ENCODE peak calls at places on chromosomes 6 and 20, in nine cellular contexts. One of them, this sample, is unnamed.

GRCh38 chr20:62219992-62220665 is at the start of gene HRH3:
- DNase-seq in GM12865: peak; percentile 20
- DNase-seq in RWPE2: no peak
- DNase-seq in fibroblast of lung: no peak
- DNase-seq in mucosa of descending colon: peak; percentile 29
- DNase-seq in ovary: peak; percentile 44
- DNase-seq in K562: peak; percentile 96
- DNase-seq in heart left ventricle: no peak
- DNase-seq in A549: no peak
- DNase-seq in this sample: no peak

GRCh38 chr20:50558483-50558925 is 48.3 kb downstream of the PTPN1 start:
- DNase-seq in heart left ventricle: no peak
- DNase-seq in RWPE2: no peak
- DNase-seq in A549: peak; percentile 71
- DNase-seq in mucosa of descending colon: no peak
- DNase-seq in fibroblast of lung: peak; percentile 72
- DNase-seq in GM12865: no peak
- DNase-seq in K562: peak; percentile 63
- DNase-seq in ovary: no peak
- DNase-seq in this sample: peak; percentile 85

GRCh38 chr20:10179574-10180298 is 38.9 kb upstream of the SNAP25 start:
- DNase-seq in heart left ventricle: no peak
- DNase-seq in ovary: no peak
- DNase-seq in A549: peak; percentile 49
- DNase-seq in fibroblast of lung: peak; percentile 35
- DNase-seq in RWPE2: no peak
- DNase-seq in K562: no peak
- DNase-seq in GM12865: no peak
- DNase-seq in mucosa of descending colon: no peak
- DNase-seq in this sample: no peak

GRCh38 chr6:13441778-13442177 is 45.6 kb downstream of the GFOD1 start:
- DNase-seq in fibroblast of lung: no peak
- DNase-seq in heart left ventricle: no peak
- DNase-seq in GM12865: no peak
- DNase-seq in ovary: no peak
- DNase-seq in K562: no peak
- DNase-seq in A549: no peak
- DNase-seq in RWPE2: no peak
- DNase-seq in mucosa of descending colon: no peak
- DNase-seq in this sample: no peak

GRCh38 chr6:160202411-160202810 is 56.2 kb downstream of the SLC22A2 start:
- DNase-seq in GM12865: no peak
- DNase-seq in RWPE2: no peak
- DNase-seq in mucosa of descending colon: no peak
- DNase-seq in K562: no peak
- DNase-seq in ovary: no peak
- DNase-seq in A549: no peak
- DNase-seq in heart left ventricle: no peak
- DNase-seq in fibroblast of lung: no peak
- DNase-seq in this sample: no peak

GRCh38 chr20:19492937-19493336 is 265.1 kb upstream of the RIN2 start:
- DNase-seq in fibroblast of lung: no peak
- DNase-seq in GM12865: no peak
- DNase-seq in ovary: no peak
- DNase-seq in K562: no peak
- DNase-seq in mucosa of descending colon: no peak
- DNase-seq in RWPE2: no peak
- DNase-seq in heart left ventricle: no peak
- DNase-seq in A549: no peak
- DNase-seq in this sample: no peak

GRCh38 chr6:167415441-167415961 is 90.6 kb downstream of the TTLL2 start:
- DNase-seq in K562: no peak
- DNase-seq in ovary: no peak
- DNase-seq in GM12865: no peak
- DNase-seq in RWPE2: no peak
- DNase-seq in heart left ventricle: no peak
- DNase-seq in fibroblast of lung: no peak
- DNase-seq in A549: no peak
- DNase-seq in mucosa of descending colon: no peak
- DNase-seq in this sample: no peak

GRCh38 chr20:47679462-47679861 is 105.8 kb downstream of the SULF2 start:
- DNase-seq in mucosa of descending colon: no peak
- DNase-seq in heart left ventricle: no peak
- DNase-seq in ovary: no peak
- DNase-seq in RWPE2: peak; percentile 75
- DNase-seq in fibroblast of lung: no peak
- DNase-seq in K562: no peak
- DNase-seq in GM12865: no peak
- DNase-seq in A549: no peak
- DNase-seq in this sample: no peak

GRCh38 chr20:57530327-57530981 is 5.5 kb upstream of the CTCFL start:
- DNase-seq in mucosa of descending colon: peak; percentile 14
- DNase-seq in ovary: no peak
- DNase-seq in fibroblast of lung: no peak
- DNase-seq in heart left ventricle: no peak
- DNase-seq in GM12865: no peak
- DNase-seq in A549: no peak
- DNase-seq in K562: no peak
- DNase-seq in RWPE2: no peak
- DNase-seq in this sample: no peak

GRCh38 chr6:139308284-139308916 is 16.6 kb upstream of the TXLNB start:
- DNase-seq in ovary: no peak
- DNase-seq in fibroblast of lung: no peak
- DNase-seq in RWPE2: no peak
- DNase-seq in mucosa of descending colon: no peak
- DNase-seq in A549: no peak
- DNase-seq in GM12865: no peak
- DNase-seq in K562: no peak
- DNase-seq in heart left ventricle: no peak
- DNase-seq in this sample: no peak

GRCh38 chr6:155050311-155050710 is 55.2 kb downstream of the TIAM2 start:
- DNase-seq in fibroblast of lung: peak; percentile 7
- DNase-seq in A549: no peak
- DNase-seq in ovary: no peak
- DNase-seq in GM12865: peak; percentile 74
- DNase-seq in heart left ventricle: no peak
- DNase-seq in mucosa of descending colon: no peak
- DNase-seq in K562: no peak
- DNase-seq in RWPE2: no peak
- DNase-seq in this sample: peak; percentile 61

GRCh38 chr20:47927385-47927851 is 142.1 kb upstream of the SULF2 start:
- DNase-seq in heart left ventricle: no peak
- DNase-seq in A549: no peak
- DNase-seq in ovary: no peak
- DNase-seq in K562: no peak
- DNase-seq in fibroblast of lung: peak; percentile 7
- DNase-seq in RWPE2: peak; percentile 100
- DNase-seq in mucosa of descending colon: no peak
- DNase-seq in GM12865: no peak
- DNase-seq in this sample: peak; percentile 10

GRCh38 chr6:126440923-126441322 is 101.0 kb downstream of the CENPW start:
- DNase-seq in fibroblast of lung: no peak
- DNase-seq in heart left ventricle: no peak
- DNase-seq in ovary: no peak
- DNase-seq in mucosa of descending colon: no peak
- DNase-seq in K562: no peak
- DNase-seq in RWPE2: no peak
- DNase-seq in GM12865: peak; percentile 3
- DNase-seq in A549: no peak
- DNase-seq in this sample: no peak

GRCh38 chr6:11317885-11318771 is 85.7 kb upstream of the NEDD9 start:
- DNase-seq in K562: no peak
- DNase-seq in heart left ventricle: peak; percentile 79
- DNase-seq in fibroblast of lung: peak; percentile 91
- DNase-seq in mucosa of descending colon: peak; percentile 79
- DNase-seq in RWPE2: peak; percentile 87
- DNase-seq in GM12865: peak; percentile 73
- DNase-seq in ovary: peak; percentile 30
- DNase-seq in A549: peak; percentile 96
- DNase-seq in this sample: peak; percentile 100

GRCh38 chr6:53492860-53493634 is 51.9 kb downstream of the GCLC start:
- DNase-seq in K562: peak; percentile 40
- DNase-seq in heart left ventricle: no peak
- DNase-seq in A549: peak; percentile 74
- DNase-seq in GM12865: peak; percentile 37
- DNase-seq in mucosa of descending colon: no peak
- DNase-seq in fibroblast of lung: peak; percentile 77
- DNase-seq in RWPE2: no peak
- DNase-seq in ovary: no peak
- DNase-seq in this sample: peak; percentile 71
- H3K4me3 ChIP-seq in K562: no peak overlapping the region
- H3K4me3 ChIP-seq in heart left ventricle: no peak overlapping the region
- H3K4me3 ChIP-seq in A549: peak overlapping the region; percentile 40
- H3K4me3 ChIP-seq in GM12865: no peak overlapping the region
- H3K4me3 ChIP-seq in mucosa of descending colon: no peak overlapping the region
- H3K4me3 ChIP-seq in fibroblast of lung: peak overlapping the region; percentile 28
- H3K4me3 ChIP-seq in RWPE2: no peak overlapping the region
- H3K4me3 ChIP-seq in ovary: no peak overlapping the region
- H3K4me3 ChIP-seq in this sample: peak overlapping the region; percentile 6

GRCh38 chr6:107132330-107132954 is 17.1 kb upstream of the BEND3 start:
- DNase-seq in GM12865: peak; percentile 43
- DNase-seq in mucosa of descending colon: peak; percentile 58
- DNase-seq in fibroblast of lung: peak; percentile 45
- DNase-seq in A549: peak; percentile 33
- DNase-seq in heart left ventricle: no peak
- DNase-seq in ovary: no peak
- DNase-seq in RWPE2: no peak
- DNase-seq in K562: no peak
- DNase-seq in this sample: peak; percentile 56
- TF ChIP-seq CTCF in GM12865: peak; percentile 34
- TF ChIP-seq CTCF in mucosa of descending colon: no peak
- TF ChIP-seq CTCF in fibroblast of lung: peak; percentile 60
- TF ChIP-seq CTCF in A549: peak; percentile 45
- TF ChIP-seq CTCF in heart left ventricle: no peak
- TF ChIP-seq CTCF in ovary: peak; percentile 29
- TF ChIP-seq CTCF in RWPE2: peak; percentile 78
- TF ChIP-seq CTCF in K562: peak; percentile 35
- TF ChIP-seq CTCF in this sample: peak; percentile 38

GRCh38 chr6:84770521-84770920 is 6.1 kb upstream of the TBX18 start:
- DNase-seq in heart left ventricle: no peak
- DNase-seq in mucosa of descending colon: no peak
- DNase-seq in ovary: no peak
- DNase-seq in K562: no peak
- DNase-seq in fibroblast of lung: no peak
- DNase-seq in GM12865: no peak
- DNase-seq in RWPE2: no peak
- DNase-seq in A549: no peak
- DNase-seq in this sample: no peak

GRCh38 chr6:84767591-84768201 is 3.3 kb upstream of the TBX18 start:
- DNase-seq in heart left ventricle: no peak
- DNase-seq in GM12865: no peak
- DNase-seq in ovary: no peak
- DNase-seq in K562: no peak
- DNase-seq in RWPE2: no peak
- DNase-seq in fibroblast of lung: no peak
- DNase-seq in A549: no peak
- DNase-seq in mucosa of descending colon: no peak
- DNase-seq in this sample: no peak

GRCh38 chr6:84766796-84767590 is 2.6 kb upstream of the TBX18 start:
- DNase-seq in heart left ventricle: peak; percentile 33
- DNase-seq in mucosa of descending colon: no peak
- DNase-seq in GM12865: no peak
- DNase-seq in RWPE2: no peak
- DNase-seq in ovary: no peak
- DNase-seq in K562: no peak
- DNase-seq in fibroblast of lung: no peak
- DNase-seq in A549: no peak
- DNase-seq in this sample: no peak

GRCh38 chr6:84769247-84769646 is 4.8 kb upstream of the TBX18 start:
- DNase-seq in mucosa of descending colon: no peak
- DNase-seq in A549: peak; percentile 48
- DNase-seq in K562: no peak
- DNase-seq in fibroblast of lung: no peak
- DNase-seq in heart left ventricle: no peak
- DNase-seq in GM12865: no peak
- DNase-seq in ovary: no peak
- DNase-seq in RWPE2: no peak
- DNase-seq in this sample: peak; percentile 46

DNA sequence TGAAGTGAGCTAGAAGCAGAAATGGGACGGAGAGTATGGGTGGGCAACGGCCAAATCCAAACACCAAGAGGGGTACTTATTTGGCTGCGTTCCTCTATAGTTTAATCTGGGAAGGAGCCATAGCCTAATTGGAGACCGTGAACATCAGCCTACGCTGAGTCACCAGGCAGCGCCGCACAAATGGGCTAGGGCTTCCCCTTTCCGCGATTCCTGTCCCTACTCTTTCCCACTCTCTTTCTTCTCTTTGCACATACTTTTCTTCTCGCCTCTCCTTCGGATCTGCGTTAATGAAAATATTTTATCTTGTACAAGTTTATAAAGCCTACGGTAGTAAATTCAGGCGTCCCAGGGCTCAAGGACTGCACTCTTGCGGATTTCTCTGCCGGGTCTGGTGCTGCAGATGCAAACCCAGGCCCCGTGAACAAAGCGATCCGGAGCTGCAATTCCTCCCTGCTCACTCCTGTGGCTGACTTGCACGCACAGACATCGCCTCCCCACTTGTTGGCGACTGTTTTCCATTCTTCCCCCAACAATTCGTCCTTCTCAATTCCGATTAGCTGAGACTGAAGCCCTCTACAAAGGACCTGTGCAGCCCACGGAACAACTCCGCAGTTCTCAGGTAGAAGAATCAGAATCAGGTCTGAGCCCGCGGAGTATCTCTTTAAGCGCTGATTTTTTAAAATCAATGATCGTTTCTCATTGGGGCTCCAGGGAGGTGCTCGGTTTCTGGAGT is 4.2 kb upstream of the TBX18 start:
- DNase-seq in GM12865: no peak
- DNase-seq in K562: no peak
- DNase-seq in mucosa of descending colon: no peak
- DNase-seq in fibroblast of lung: no peak
- DNase-seq in RWPE2: no peak
- DNase-seq in heart left ventricle: peak; percentile 28
- DNase-seq in ovary: no peak
- DNase-seq in A549: peak; percentile 71
- DNase-seq in this sample: peak; percentile 75
- H3K4me3 ChIP-seq in GM12865: no peak overlapping the region
- H3K4me3 ChIP-seq in K562: peak overlapping the region; percentile 14
- H3K4me3 ChIP-seq in mucosa of descending colon: no peak overlapping the region
- H3K4me3 ChIP-seq in fibroblast of lung: peak overlapping the region; percentile 12
- H3K4me3 ChIP-seq in RWPE2: no peak overlapping the region
- H3K4me3 ChIP-seq in heart left ventricle: peak overlapping the region; percentile 38
- H3K4me3 ChIP-seq in ovary: no peak overlapping the region
- H3K4me3 ChIP-seq in A549: peak overlapping the region; percentile 55
- H3K4me3 ChIP-seq in this sample: peak overlapping the region; percentile 34

GRCh38 chr6:41021832-41022231 is 17.2 kb downstream of the UNC5CL start:
- DNase-seq in RWPE2: no peak
- DNase-seq in A549: peak; percentile 83
- DNase-seq in ovary: peak; percentile 47
- DNase-seq in heart left ventricle: no peak
- DNase-seq in K562: no peak
- DNase-seq in GM12865: no peak
- DNase-seq in mucosa of descending colon: no peak
- DNase-seq in fibroblast of lung: peak; percentile 10
- DNase-seq in this sample: peak; percentile 51
- TF ChIP-seq CTCF in RWPE2: peak; percentile 57
- TF ChIP-seq CTCF in A549: peak; percentile 65
- TF ChIP-seq CTCF in ovary: no peak
- TF ChIP-seq CTCF in heart left ventricle: no peak
- TF ChIP-seq CTCF in K562: peak; percentile 22
- TF ChIP-seq CTCF in GM12865: no peak
- TF ChIP-seq CTCF in mucosa of descending colon: no peak
- TF ChIP-seq CTCF in fibroblast of lung: no peak
- TF ChIP-seq CTCF in this sample: no peak

This sample was measured in cardiac fibroblast.